ENCODE peak calls at places on chromosomes 5 and 9, in nine cellular contexts. One of them, this sample, is unnamed.

GRCh38 chr9:25935188-25935587 is 256.9 kb upstream of the TUSC1 start:
- DNase-seq in astrocyte of the cerebellum: no peak
- DNase-seq in NCI-H1092: no peak
- DNase-seq in AG09319: no peak
- DNase-seq in stimulated activated CD4-positive, alpha-beta T cell treated with anti-CD3 and anti-CD28 coated beads, TNF-alpha, amount 100 ng/mL, for 1 hour: no peak
- DNase-seq in NAMALWA: no peak
- DNase-seq in ACHN: no peak
- DNase-seq in coronary artery: no peak
- DNase-seq in mucosa of gallbladder: no peak
- DNase-seq in this sample: no peak

GRCh38 chr5:142303576-142303975 is 21.2 kb downstream of the SPRY4 start:
- DNase-seq in astrocyte of the cerebellum: no peak
- DNase-seq in NCI-H1092: no peak
- DNase-seq in AG09319: no peak
- DNase-seq in stimulated activated CD4-positive, alpha-beta T cell treated with anti-CD3 and anti-CD28 coated beads, TNF-alpha, amount 100 ng/mL, for 1 hour: no peak
- DNase-seq in NAMALWA: no peak
- DNase-seq in ACHN: no peak
- DNase-seq in coronary artery: no peak
- DNase-seq in mucosa of gallbladder: no peak
- DNase-seq in this sample: no peak

GRCh38 chr9:5435912-5436311 is 1.8 kb downstream of the PLGRKT start:
- DNase-seq in astrocyte of the cerebellum: no peak
- DNase-seq in NCI-H1092: no peak
- DNase-seq in AG09319: no peak
- DNase-seq in stimulated activated CD4-positive, alpha-beta T cell treated with anti-CD3 and anti-CD28 coated beads, TNF-alpha, amount 100 ng/mL, for 1 hour: no peak
- DNase-seq in NAMALWA: no peak
- DNase-seq in ACHN: no peak
- DNase-seq in coronary artery: no peak
- DNase-seq in mucosa of gallbladder: no peak
- DNase-seq in this sample: no peak

GRCh38 chr5:74848553-74849025 is 17.6 kb downstream of the FAM169A start:
- DNase-seq in astrocyte of the cerebellum: no peak
- DNase-seq in NCI-H1092: no peak
- DNase-seq in AG09319: no peak
- DNase-seq in stimulated activated CD4-positive, alpha-beta T cell treated with anti-CD3 and anti-CD28 coated beads, TNF-alpha, amount 100 ng/mL, for 1 hour: no peak
- DNase-seq in NAMALWA: no peak
- DNase-seq in ACHN: no peak
- DNase-seq in coronary artery: no peak
- DNase-seq in mucosa of gallbladder: no peak
- DNase-seq in this sample: peak; percentile 43

GRCh38 chr9:68974431-68974830 is 39.5 kb downstream of the PRKACG start:
- DNase-seq in astrocyte of the cerebellum: no peak
- DNase-seq in NCI-H1092: no peak
- DNase-seq in AG09319: no peak
- DNase-seq in stimulated activated CD4-positive, alpha-beta T cell treated with anti-CD3 and anti-CD28 coated beads, TNF-alpha, amount 100 ng/mL, for 1 hour: no peak
- DNase-seq in NAMALWA: no peak
- DNase-seq in ACHN: no peak
- DNase-seq in coronary artery: no peak
- DNase-seq in mucosa of gallbladder: no peak
- DNase-seq in this sample: no peak

GRCh38 chr5:178355662-178356061 is 123.1 kb upstream of the PHYKPL start:
- DNase-seq in astrocyte of the cerebellum: no peak
- DNase-seq in NCI-H1092: no peak
- DNase-seq in AG09319: no peak
- DNase-seq in stimulated activated CD4-positive, alpha-beta T cell treated with anti-CD3 and anti-CD28 coated beads, TNF-alpha, amount 100 ng/mL, for 1 hour: no peak
- DNase-seq in NAMALWA: no peak
- DNase-seq in ACHN: no peak
- DNase-seq in coronary artery: no peak
- DNase-seq in mucosa of gallbladder: no peak
- DNase-seq in this sample: no peak

GRCh38 chr9:92911496-92912475 is 33.9 kb upstream of the ZNF484 start:
- DNase-seq in astrocyte of the cerebellum: no peak
- DNase-seq in NCI-H1092: no peak
- DNase-seq in AG09319: no peak
- DNase-seq in stimulated activated CD4-positive, alpha-beta T cell treated with anti-CD3 and anti-CD28 coated beads, TNF-alpha, amount 100 ng/mL, for 1 hour: no peak
- DNase-seq in NAMALWA: no peak
- DNase-seq in ACHN: no peak
- DNase-seq in coronary artery: no peak
- DNase-seq in mucosa of gallbladder: no peak
- DNase-seq in this sample: peak; percentile 89

GRCh38 chr9:123421211-123421585 is 65.2 kb downstream of the CRB2 start:
- DNase-seq in astrocyte of the cerebellum: no peak
- DNase-seq in NCI-H1092: no peak
- DNase-seq in AG09319: no peak
- DNase-seq in stimulated activated CD4-positive, alpha-beta T cell treated with anti-CD3 and anti-CD28 coated beads, TNF-alpha, amount 100 ng/mL, for 1 hour: no peak
- DNase-seq in NAMALWA: no peak
- DNase-seq in ACHN: no peak
- DNase-seq in coronary artery: peak; percentile 54
- DNase-seq in mucosa of gallbladder: no peak
- DNase-seq in this sample: no peak

GRCh38 chr5:33641722-33642505 is 201.1 kb downstream of the TARS1 start:
- DNase-seq in astrocyte of the cerebellum: peak; percentile 64
- DNase-seq in NCI-H1092: no peak
- DNase-seq in AG09319: peak; percentile 12
- DNase-seq in stimulated activated CD4-positive, alpha-beta T cell treated with anti-CD3 and anti-CD28 coated beads, TNF-alpha, amount 100 ng/mL, for 1 hour: no peak
- DNase-seq in NAMALWA: no peak
- DNase-seq in ACHN: no peak
- DNase-seq in coronary artery: no peak
- DNase-seq in mucosa of gallbladder: no peak
- DNase-seq in this sample: no peak

GRCh38 chr9:70352802-70353201 is 61.7 kb downstream of the KLF9 start:
- DNase-seq in astrocyte of the cerebellum: peak; percentile 5
- DNase-seq in NCI-H1092: no peak
- DNase-seq in AG09319: no peak
- DNase-seq in stimulated activated CD4-positive, alpha-beta T cell treated with anti-CD3 and anti-CD28 coated beads, TNF-alpha, amount 100 ng/mL, for 1 hour: no peak
- DNase-seq in NAMALWA: no peak
- DNase-seq in ACHN: peak; percentile 10
- DNase-seq in coronary artery: no peak
- DNase-seq in mucosa of gallbladder: no peak
- DNase-seq in this sample: no peak

GRCh38 chr5:4905674-4906528 is 234.2 kb upstream of the ADAMTS16 start:
- DNase-seq in astrocyte of the cerebellum: peak; percentile 75
- DNase-seq in NCI-H1092: no peak
- DNase-seq in AG09319: no peak
- DNase-seq in stimulated activated CD4-positive, alpha-beta T cell treated with anti-CD3 and anti-CD28 coated beads, TNF-alpha, amount 100 ng/mL, for 1 hour: no peak
- DNase-seq in NAMALWA: no peak
- DNase-seq in ACHN: no peak
- DNase-seq in coronary artery: no peak
- DNase-seq in mucosa of gallbladder: no peak
- DNase-seq in this sample: peak; percentile 24

GRCh38 chr9:1759009-1759408 is 256.1 kb upstream of the SMARCA2 start:
- DNase-seq in astrocyte of the cerebellum: no peak
- DNase-seq in NCI-H1092: no peak
- DNase-seq in AG09319: no peak
- DNase-seq in stimulated activated CD4-positive, alpha-beta T cell treated with anti-CD3 and anti-CD28 coated beads, TNF-alpha, amount 100 ng/mL, for 1 hour: no peak
- DNase-seq in NAMALWA: peak; percentile 59
- DNase-seq in ACHN: no peak
- DNase-seq in coronary artery: no peak
- DNase-seq in mucosa of gallbladder: no peak
- DNase-seq in this sample: no peak

GRCh38 chr9:101791938-101792337 is 53.5 kb upstream of the GRIN3A start:
- DNase-seq in astrocyte of the cerebellum: peak; percentile 16
- DNase-seq in NCI-H1092: peak; percentile 59
- DNase-seq in AG09319: no peak
- DNase-seq in stimulated activated CD4-positive, alpha-beta T cell treated with anti-CD3 and anti-CD28 coated beads, TNF-alpha, amount 100 ng/mL, for 1 hour: no peak
- DNase-seq in NAMALWA: peak; percentile 63
- DNase-seq in ACHN: peak; percentile 33
- DNase-seq in coronary artery: no peak
- DNase-seq in mucosa of gallbladder: no peak
- DNase-seq in this sample: peak; percentile 70

GRCh38 chr9:136875155-136875554 is 9.0 kb upstream of the EDF1 start:
- DNase-seq in astrocyte of the cerebellum: no peak
- DNase-seq in NCI-H1092: no peak
- DNase-seq in AG09319: no peak
- DNase-seq in stimulated activated CD4-positive, alpha-beta T cell treated with anti-CD3 and anti-CD28 coated beads, TNF-alpha, amount 100 ng/mL, for 1 hour: no peak
- DNase-seq in NAMALWA: no peak
- DNase-seq in ACHN: no peak
- DNase-seq in coronary artery: no peak
- DNase-seq in mucosa of gallbladder: no peak
- DNase-seq in this sample: no peak

GRCh38 chr9:36597412-36598178 is 24.9 kb downstream of the MELK start:
- DNase-seq in astrocyte of the cerebellum: peak; percentile 58
- DNase-seq in NCI-H1092: no peak
- DNase-seq in AG09319: no peak
- DNase-seq in stimulated activated CD4-positive, alpha-beta T cell treated with anti-CD3 and anti-CD28 coated beads, TNF-alpha, amount 100 ng/mL, for 1 hour: no peak
- DNase-seq in NAMALWA: peak; percentile 68
- DNase-seq in ACHN: peak; percentile 56
- DNase-seq in coronary artery: no peak
- DNase-seq in mucosa of gallbladder: no peak
- DNase-seq in this sample: peak; percentile 30

This sample was measured in neural progenitor cell.